ENCODE peak calls at places on chromosomes 12 and 14, in eight cellular contexts. P is neuronal stem cell, G is heart right ventricle, X is D341Med, Y is astrocyte of the hippocampus, M is tibial artery, U is H9, J is ELF-1. V is an unnamed sample.

GRCh38 chr12:57822392-57823130 is 4.0 kb upstream of the AVIL start:
- DNase-seq in P (no peak), G (no peak), X (no peak), Y (no peak), M (no peak), U (no peak), J (no peak), V (no peak)

GRCh38 chr12:100027671-100028070 is 42.9 kb upstream of the ANKS1B start:
- DNase-seq in P (no peak), G (no peak), X (no peak), Y (no peak), M (no peak), U (no peak), J (no peak), V (no peak)

GRCh38 chr12:90959538-90960139 is 4.7 kb upstream of the CCER1 start:
- DNase-seq in P (peak), G (no peak), X (peak), Y (peak), M (no peak), U (no peak), J (no peak), V (no peak)

GRCh38 chr12:11978985-11979384 is 91.8 kb upstream of the BCL2L14 start:
- DNase-seq in P (no peak), G (no peak), X (no peak), Y (no peak), M (no peak), U (no peak), J (no peak), V (no peak)

GRCh38 chr12:42780671-42781070 is 191.1 kb upstream of the PRICKLE1 start:
- DNase-seq in P (no peak), G (no peak), X (no peak), Y (no peak), M (no peak), U (no peak), J (no peak), V (no peak)

GRCh38 chr12:113591480-113591971 is 119.9 kb upstream of the LHX5 start:
- DNase-seq in P (no peak), G (no peak), X (peak), Y (no peak), M (peak), U (peak), J (peak), V (no peak)

GRCh38 chr12:124370384-124370783 is 75.5 kb downstream of the RFLNA start:
- DNase-seq in P (no peak), G (no peak), X (no peak), Y (no peak), M (no peak), U (no peak), J (no peak), V (no peak)

GRCh38 chr14:26276757-26277156 is 321.1 kb downstream of the NOVA1 start:
- DNase-seq in P (peak), G (no peak), X (peak), Y (no peak), M (no peak), U (peak), J (peak), V (no peak)

GRCh38 chr12:25438638-25439037 is 114.4 kb downstream of the LMNTD1 start:
- DNase-seq in P (no peak), G (no peak), X (no peak), Y (peak), M (no peak), U (no peak), J (no peak), V (no peak)

GRCh38 chr14:92510972-92511371 is 2.6 kb upstream of the RIN3 start:
- DNase-seq in P (no peak), G (no peak), X (no peak), Y (no peak), M (no peak), U (peak), J (peak), V (no peak)

GRCh38 chr12:119949145-119949544 is 39.9 kb upstream of the BICDL1 start:
- DNase-seq in P (no peak), G (no peak), X (no peak), Y (no peak), M (no peak), U (no peak), J (no peak), V (no peak)

GRCh38 chr12:64097346-64098105 is 124.6 kb downstream of the KICS2 start:
- DNase-seq in P (no peak), G (no peak), X (no peak), Y (no peak), M (no peak), U (no peak), J (no peak), V (no peak)

GRCh38 chr12:88578821-88579518 is 1.3 kb downstream of the KITLG start:
- DNase-seq in P (peak), G (no peak), X (peak), Y (peak), M (no peak), U (peak), J (peak), V (no peak)

GRCh38 chr12:54439521-54440255 is 20.6 kb upstream of the ITGA5 start:
- DNase-seq in P (no peak), G (no peak), X (peak), Y (peak), M (no peak), U (no peak), J (peak), V (no peak)

GRCh38 chr12:118060301-118061010 is 523 bp downstream of the WSB2 start:
- DNase-seq in P (no peak), G (peak), X (no peak), Y (peak), M (peak), U (peak), J (no peak), V (no peak)

V was measured in stimulated activated naive CD4-positive, alpha-beta T cell.